ENCODE peak calls at places on chromosomes 6 and 20, in ten cellular contexts. X is spleen, A is HCT116, C is HepG2, N is GM12878, L is prostate gland, Z is suprapubic skin, U is GM23338, F is breast epithelium, R is SK-N-SH. D is an unnamed sample. For H3K4me1, the result is how much of the 10 kb centered on the place peaks cover.

GRCh38 chr20:21517566-21518277 is 3.9 kb upstream of the NKX2-2 start:
- DNase-seq in X (no peak), A (no peak), C (no peak), N (no peak), L (no peak), Z (no peak), U (peak), F (no peak), R (peak), D (no peak)

GRCh38 chr6:47288245-47289090 is 21.2 kb downstream of the TNFRSF21 start:
- DNase-seq in X (no peak), A (no peak), C (no peak), N (no peak), L (no peak), Z (no peak), U (no peak), F (no peak), R (no peak), D (peak)

GRCh38 chr6:88538849-88539571 is 372.9 kb upstream of the CNR1 start:
- DNase-seq in X (no peak), A (no peak), C (no peak), N (no peak), L (no peak), Z (no peak), U (peak), F (no peak), R (no peak), D (no peak)

GRCh38 chr20:4811257-4811656 is 89.5 kb downstream of the PRND start:
- DNase-seq in X (no peak), A (no peak), C (no peak), N (no peak), L (no peak), Z (no peak), U (no peak), F (no peak), R (no peak), D (no peak)

GRCh38 chr20:61117725-61118124 is 134.3 kb upstream of the CDH4 start:
- DNase-seq in X (no peak), A (no peak), C (no peak), N (no peak), L (no peak), Z (no peak), U (no peak), F (no peak), R (no peak), D (no peak)

GRCh38 chr6:132087391-132087790 is 136.2 kb upstream of the CCN2 start:
- DNase-seq in X (no peak), A (no peak), C (no peak), N (no peak), L (no peak), Z (no peak), U (no peak), F (no peak), R (no peak), D (no peak)

GRCh38 chr6:147023581-147023980 is 180.6 kb upstream of the STXBP5 start:
- DNase-seq in X (no peak), A (no peak), C (no peak), N (no peak), L (no peak), Z (no peak), U (peak), F (no peak), R (no peak), D (no peak)

GRCh38 chr20:41714030-41714429 is 95.9 kb upstream of the CHD6 start:
- DNase-seq in X (no peak), A (no peak), C (no peak), N (no peak), L (no peak), Z (no peak), U (no peak), F (no peak), R (no peak), D (no peak)

GRCh38 chr20:24991897-24992419 is 593 bp downstream of the APMAP start:
- DNase-seq in X (peak), A (no peak), C (no peak), N (no peak), L (no peak), Z (peak), U (peak), F (no peak), R (peak), D (no peak)

GRCh38 chr6:138289739-138290138 is 71.4 kb upstream of the PBOV1 start:
- DNase-seq in X (peak), A (no peak), C (peak), N (no peak), L (peak), Z (no peak), U (peak), F (no peak), R (peak), D (no peak)

GRCh38 chr6:107793193-107793592 is 30.9 kb downstream of the SCML4 start:
- DNase-seq in X (no peak), A (no peak), C (no peak), N (no peak), L (no peak), Z (no peak), U (no peak), F (no peak), R (no peak), D (peak)

GRCh38 chr6:79225718-79226117 is 8.8 kb downstream of the HMGN3 start:
- DNase-seq in X (no peak), A (no peak), C (no peak), N (no peak), L (no peak), Z (no peak), U (no peak), F (no peak), R (no peak), D (no peak)

GRCh38 chr6:87282743-87283142 is 39.6 kb upstream of the SMIM8 start:
- DNase-seq in X (no peak), A (no peak), C (no peak), N (no peak), L (no peak), Z (no peak), U (no peak), F (no peak), R (no peak), D (no peak)

GRCh38 chr20:10040070-10040970 is 5.5 kb downstream of the ANKEF1 start:
- DNase-seq in X (no peak), A (peak), C (peak), N (no peak), L (no peak), Z (no peak), U (no peak), F (no peak), R (no peak), D (no peak)

GRCh38 chr6:52497652-52498408 is 77.7 kb downstream of the EFHC1 start:
- DNase-seq in X (no peak), A (no peak), C (no peak), N (peak), L (no peak), Z (no peak), U (no peak), F (no peak), R (no peak), D (no peak)

GRCh38 chr6:89970072-89970471 is 75.8 kb downstream of the GJA10 start:
- DNase-seq in X (no peak), A (no peak), C (no peak), N (no peak), L (no peak), Z (no peak), U (no peak), F (no peak), R (no peak), D (no peak)

GRCh38 chr6:163814494-163815364 is 400.2 kb downstream of the QKI start:
- DNase-seq in X (no peak), A (no peak), C (no peak), N (peak), L (no peak), Z (peak), U (no peak), F (no peak), R (no peak), D (peak)

GRCh38 chr20:56517211-56517610 is 7.3 kb upstream of the FAM209A start:
- DNase-seq in X (peak), A (no peak), C (no peak), N (no peak), L (no peak), Z (peak), U (no peak), F (no peak), R (no peak), D (no peak)

DNA sequence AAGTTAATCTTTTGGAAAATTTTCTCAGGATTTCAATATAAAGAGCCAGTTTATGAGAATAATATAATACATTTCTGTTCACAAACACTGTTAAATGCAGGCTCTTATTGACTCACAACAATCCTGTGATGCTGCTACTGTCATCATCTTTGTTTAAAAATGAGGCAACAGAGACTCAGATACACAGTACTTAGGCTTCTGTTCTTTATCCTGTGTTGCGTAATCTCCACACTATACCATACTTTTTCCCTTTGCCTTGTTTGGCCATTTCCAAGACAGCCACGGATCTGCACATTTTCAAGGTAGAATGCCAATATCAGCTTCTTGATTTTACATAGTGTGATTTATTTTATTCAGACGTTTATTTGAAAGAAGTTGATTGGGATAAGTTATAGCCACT is 699.0 kb upstream of the CITED2 start:
- DNase-seq in X (no peak), A (no peak), C (no peak), N (no peak), L (no peak), Z (no peak), U (no peak), F (no peak), R (no peak), D (no peak)
- TF ChIP-seq POLR2AphosphoS5 in X (no peak), A (no peak), C (no peak), N (no peak), L (no peak), Z (no peak), U (no peak), F (no peak), R (no peak), D (no peak)

DNA sequence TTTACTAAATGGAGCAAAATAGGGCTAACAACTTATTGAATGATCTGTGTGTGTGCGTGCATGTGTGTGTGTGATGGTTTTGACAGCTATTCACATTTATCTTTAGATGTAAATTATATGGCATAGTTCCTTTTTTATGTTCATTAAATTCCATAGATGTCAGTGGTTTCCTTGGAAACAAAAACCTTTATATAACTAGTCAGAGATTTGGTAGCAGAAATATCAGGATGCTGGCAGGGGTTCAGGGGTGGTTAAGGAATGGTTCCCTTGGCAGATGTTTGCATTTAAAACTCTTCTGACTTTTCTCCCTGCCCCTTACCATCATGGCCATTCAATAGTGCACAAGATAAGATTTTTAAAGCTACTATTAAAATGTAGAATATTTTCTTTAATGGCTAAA is 256.6 kb downstream of the PLCB1 start:
- DNase-seq in X (no peak), A (no peak), C (no peak), N (no peak), L (no peak), Z (no peak), U (no peak), F (no peak), R (no peak), D (no peak)
- H3K4me1 ChIP-seq in X (under half), A (under half), C (under half), N (under half), L (under half), Z (under half), U (under half), F (under half), R (under half), D (under half)

DNA sequence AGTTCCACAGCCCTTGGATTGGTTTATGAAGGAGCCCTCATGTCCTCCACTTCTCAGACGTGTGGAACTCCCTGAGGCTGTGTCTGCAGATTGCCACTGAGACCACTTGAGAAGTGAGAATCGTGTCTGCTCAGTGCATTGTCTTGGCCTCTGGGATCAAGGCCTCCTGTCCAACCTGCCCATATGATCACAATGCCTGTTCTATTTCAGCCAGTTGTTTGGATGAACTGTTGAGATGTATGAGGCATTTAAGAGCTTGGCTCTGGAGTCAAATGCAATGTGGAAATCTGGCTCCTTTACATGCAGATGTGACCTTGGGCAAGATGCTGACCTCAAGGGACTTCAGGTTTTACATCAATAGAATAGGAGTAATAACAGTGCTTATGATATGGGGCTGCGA is 125.9 kb downstream of the SLC24A3 start:
- DNase-seq in X (no peak), A (no peak), C (no peak), N (no peak), L (no peak), Z (no peak), U (no peak), F (no peak), R (no peak), D (no peak)
- TF ChIP-seq POLR2AphosphoS5 in X (no peak), A (no peak), C (no peak), N (no peak), L (no peak), Z (no peak), U (no peak), F (no peak), R (no peak), D (no peak)

GRCh38 chr20:62828051-62828450 is 11.2 kb downstream of the COL9A3 start:
- DNase-seq in X (no peak), A (no peak), C (no peak), N (no peak), L (no peak), Z (no peak), U (no peak), F (no peak), R (no peak), D (no peak)
- H3K4me1 ChIP-seq in X (under half), A (under half), C (under half), N (under half), L (under half), Z (under half), U (under half), F (under half), R (under half), D (under half)

D was measured in esophagus muscularis mucosa.